ENCODE peak calls at places on chromosomes 11 and 22, in six cellular contexts. H, Q, F, G, P and X are unnamed samples.

GRCh38 chr22:29801796-29802195 is 34.6 kb downstream of the UQCR10 start:
- DNase-seq in F (no peak), Q (no peak), G (no peak), H (no peak), P (no peak), X (no peak)

GRCh38 chr11:4025957-4026324 is 68.7 kb upstream of the RRM1 start:
- DNase-seq in Q (no peak), P (peak; percentile 28), G (peak; percentile 50), F (no peak), H (no peak), X (no peak)

GRCh38 chr11:35763301-35763700 is 100.7 kb downstream of the TRIM44 start:
- DNase-seq in G (no peak), P (no peak), H (no peak), Q (no peak), F (no peak), X (no peak)

GRCh38 chr22:49509016-49509415 is 318.7 kb downstream of the BRD1 start:
- DNase-seq in F (no peak), G (no peak), Q (no peak), H (no peak), P (no peak), X (no peak)

GRCh38 chr22:48976556-48977535 is 850.8 kb downstream of the BRD1 start:
- DNase-seq in P (no peak), Q (no peak), F (no peak), H (no peak), G (no peak), X (no peak)

GRCh38 chr11:13140873-13141655 is 131.9 kb downstream of the RASSF10 start:
- DNase-seq in P (no peak), Q (no peak), F (no peak), H (peak; percentile 34), G (peak; percentile 74), X (no peak)

GRCh38 chr11:115266066-115266465 is 238.1 kb downstream of the CADM1 start:
- DNase-seq in F (no peak), H (no peak), G (no peak), P (no peak), Q (no peak), X (no peak)

GRCh38 chr22:20247010-20247505 is 21.1 kb downstream of the RTN4R start:
- DNase-seq in F (no peak), P (no peak), G (peak; percentile 43), H (no peak), Q (no peak), X (no peak)

GRCh38 chr22:42184852-42185251 is 54.2 kb upstream of the CYP2D6 start:
- DNase-seq in Q (no peak), H (no peak), G (no peak), F (no peak), P (no peak), X (no peak)

GRCh38 chr22:33756508-33756949 is 163.7 kb downstream of the LARGE1 start:
- DNase-seq in H (no peak), Q (peak; percentile 77), G (no peak), P (no peak), F (no peak), X (no peak)

GRCh38 chr11:19524171-19524671 is 188.4 kb upstream of the NAV2 start:
- DNase-seq in G (no peak), P (peak; percentile 28), H (no peak), F (no peak), Q (no peak), X (peak; percentile 77)

GRCh38 chr22:49574861-49575702 is 252.6 kb downstream of the BRD1 start:
- DNase-seq in F (no peak), Q (no peak), P (no peak), G (no peak), H (no peak), X (peak; percentile 68)

GRCh38 chr22:19984851-19985811 is 31.5 kb downstream of the ARVCF start:
- DNase-seq in F (no peak), P (no peak), G (no peak), Q (no peak), H (no peak), X (peak; percentile 74)

GRCh38 chr11:57277845-57278720 is 41.0 kb upstream of the APLNR start:
- DNase-seq in G (peak; percentile 48), P (peak; percentile 86), Q (peak; percentile 85), H (peak; percentile 84), F (peak; percentile 43), X (peak; percentile 81)

GRCh38 chr11:19868281-19868821 is 155.7 kb downstream of the NAV2 start:
- DNase-seq in G (peak; percentile 88), F (no peak), Q (no peak), P (peak; percentile 91), H (no peak), X (no peak)

GRCh38 chr11:91248199-91248807 is 976.3 kb upstream of the FAT3 start:
- DNase-seq in G (no peak), P (peak; percentile 72), F (no peak), Q (peak; percentile 65), H (peak; percentile 17), X (no peak)

GRCh38 chr22:22761963-22762772 is 117.8 kb downstream of the GGTLC2 start:
- DNase-seq in Q (no peak), F (no peak), P (no peak), G (no peak), H (no peak), X (no peak)

GRCh38 chr11:64334764-64335741 is 5.0 kb upstream of the CCDC88B start:
- DNase-seq in P (peak; percentile 82), G (peak; percentile 94), H (peak; percentile 80), F (no peak), Q (peak; percentile 51), X (peak; percentile 91)

GRCh38 chr11:131682373-131683015 is 312.1 kb downstream of the NTM start:
- DNase-seq in Q (no peak), F (no peak), G (no peak), P (no peak), H (no peak), X (no peak)

GRCh38 chr22:50530280-50530856 is 556 bp upstream of the TYMP start:
- DNase-seq in H (peak; percentile 89), F (no peak), G (peak; percentile 55), Q (peak; percentile 52), P (peak; percentile 83), X (no peak)

GRCh38 chr11:43315966-43316365 is 4.2 kb downstream of the API5 start:
- DNase-seq in G (peak; percentile 1), H (no peak), Q (no peak), P (no peak), F (no peak), X (no peak)

DNA sequence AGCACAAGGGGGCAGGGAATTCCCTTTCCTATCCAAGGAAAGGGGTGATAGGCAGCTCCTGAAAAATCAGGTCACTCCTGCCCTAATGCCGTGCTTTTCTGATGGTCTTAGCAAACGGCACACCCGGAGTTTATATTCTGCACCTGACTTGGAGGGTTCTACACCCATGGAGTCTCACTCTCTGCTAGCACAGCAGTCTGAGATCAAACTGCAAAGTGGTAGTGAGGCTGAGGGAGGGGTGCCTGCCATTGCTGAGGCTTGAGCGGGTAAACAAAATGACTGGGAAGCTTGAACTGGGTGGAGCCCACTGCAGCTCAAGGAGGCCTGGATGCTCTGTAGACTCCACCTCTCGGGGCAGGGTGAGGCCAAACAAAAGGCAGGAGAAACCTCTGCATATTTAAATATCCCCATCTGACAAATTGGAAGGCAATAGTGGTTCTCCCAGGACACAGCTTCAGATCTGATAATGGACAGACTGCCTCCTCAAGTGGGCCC is 194.7 kb downstream of the OR4A47 start:
- DNase-seq in F (no peak), Q (no peak), G (no peak), H (no peak), P (no peak), X (peak; percentile 10)
- H3K9ac ChIP-seq in F (no peak overlapping the region), Q (no peak overlapping the region), G (no peak overlapping the region), H (no peak overlapping the region), P (no peak overlapping the region), X (no peak overlapping the region)

DNA sequence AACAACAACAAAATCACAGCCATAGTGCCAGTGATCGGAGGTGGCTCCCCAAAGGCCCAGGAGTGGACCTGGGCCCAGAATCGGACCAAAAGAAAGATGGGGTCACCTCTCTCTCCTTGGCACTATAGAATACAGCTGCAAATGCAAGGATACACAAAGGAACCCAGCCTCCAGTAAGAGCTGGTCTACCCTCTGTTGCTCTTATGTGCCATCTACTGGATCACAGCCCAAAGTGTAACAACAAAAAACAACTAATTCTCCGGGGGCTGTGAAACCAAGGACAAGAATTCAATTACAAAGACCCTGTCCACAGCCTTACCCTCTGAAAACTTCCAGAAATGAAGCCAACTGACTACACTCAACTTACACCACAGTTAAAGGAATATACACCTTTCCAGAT is 21.6 kb downstream of the OR8G5 start:
- DNase-seq in F (no peak), G (no peak), Q (peak; percentile 54), H (no peak), P (no peak), X (no peak)
- TF ChIP-seq CTCF in F (no peak), G (no peak), Q (peak; percentile 55), H (no peak), P (no peak), X (no peak)

DNA sequence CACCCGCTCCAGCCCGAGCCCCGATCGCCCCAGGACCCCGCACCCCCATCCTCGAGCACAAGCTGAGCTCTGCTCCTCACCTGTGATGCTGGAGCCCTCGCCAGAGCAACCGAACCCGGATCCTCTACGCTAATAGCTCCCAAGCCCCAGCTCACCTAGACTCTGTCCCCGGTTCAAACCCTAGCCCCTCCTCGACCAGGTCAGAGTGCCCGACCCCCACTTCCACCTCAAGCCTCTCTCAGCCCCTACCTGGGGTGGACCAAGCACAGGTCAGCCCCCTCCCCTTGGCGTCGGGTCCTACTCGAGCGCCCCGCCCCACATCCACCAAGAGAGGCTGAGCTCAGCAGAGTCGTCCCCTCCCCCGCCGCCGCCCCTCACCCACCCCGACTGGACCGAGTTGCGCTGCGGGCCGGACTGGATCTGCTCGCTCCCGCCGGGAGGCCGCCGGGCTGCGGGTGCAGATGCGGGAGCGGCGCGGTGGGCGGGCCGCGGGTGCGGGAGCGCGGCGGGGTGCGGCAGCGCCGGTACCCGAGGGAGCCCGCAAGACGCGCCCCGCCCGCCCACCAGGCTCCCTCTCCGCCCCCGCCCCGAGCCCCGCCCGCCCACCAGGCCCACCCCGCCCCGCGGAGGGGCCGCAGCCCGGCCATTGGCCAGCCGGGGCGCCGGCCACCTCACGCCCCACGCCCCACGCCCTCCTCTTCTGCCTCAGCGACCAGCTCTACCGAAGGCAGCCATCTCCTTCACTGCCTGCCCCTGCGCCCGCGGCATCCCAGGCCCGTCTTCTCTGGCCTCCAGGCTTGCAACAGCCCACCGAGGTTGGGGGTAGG is 577 bp upstream of the DKK3 start:
- DNase-seq in G (no peak), P (peak; percentile 45), H (no peak), F (no peak), Q (peak; percentile 89), X (no peak)
- H3K9ac ChIP-seq in G (peak overlapping the region; percentile 86), P (peak overlapping the region; percentile 84), H (no peak overlapping the region), F (peak overlapping the region; percentile 62), Q (no peak overlapping the region), X (no peak overlapping the region)

DNA sequence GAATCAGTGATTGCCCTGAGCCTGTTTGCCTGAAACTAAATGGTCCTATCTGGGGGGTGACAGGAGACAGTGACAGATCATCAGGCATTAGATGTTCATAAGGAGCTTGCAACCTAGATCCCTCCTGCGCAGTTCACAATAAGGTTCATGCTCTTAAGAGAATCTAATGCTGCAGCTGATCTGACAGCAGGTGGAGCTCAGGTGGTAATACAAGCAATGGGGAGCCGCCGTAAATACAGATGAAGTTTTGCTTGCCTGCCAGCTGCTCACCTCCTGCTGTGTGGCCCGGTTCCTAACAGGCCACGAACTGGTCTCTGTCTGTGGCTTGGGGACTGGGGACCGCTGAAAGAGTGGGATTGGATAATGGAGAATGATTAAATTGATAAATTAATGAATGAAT is 14.0 kb downstream of the NOX4 start:
- DNase-seq in P (no peak), G (no peak), H (no peak), Q (peak; percentile 8), F (no peak), X (no peak)
- TF ChIP-seq CTCF in P (no peak), G (no peak), H (no peak), Q (no peak), F (no peak), X (peak; percentile 21)